ENCODE peak calls at places on chromosome 15, in eight cellular contexts. One of them, this sample, is unnamed.
A peak's percentile ranks its signal among the peaks of the same experiment; 100 is the strongest.

GRCh38 chr15:24862726-24863521 is 91.9 kb upstream of the SNRPN start:
- DNase-seq in T-helper 9 cell: no peak
- DNase-seq in activated CD4-positive, alpha-beta memory T cell treated with anti-CD3 and anti-CD28 coated beads for 36 hours: no peak
- DNase-seq in PC-9: no peak
- DNase-seq in H7: no peak
- DNase-seq in stomach: no peak
- DNase-seq in germinal center: no peak
- DNase-seq in WERI-Rb-1: no peak
- DNase-seq in this sample: no peak

GRCh38 chr15:99452010-99452409 is 113.8 kb upstream of the MEF2A start:
- DNase-seq in T-helper 9 cell: no peak
- DNase-seq in activated CD4-positive, alpha-beta memory T cell treated with anti-CD3 and anti-CD28 coated beads for 36 hours: no peak
- DNase-seq in PC-9: no peak
- DNase-seq in H7: peak; percentile 18
- DNase-seq in stomach: no peak
- DNase-seq in germinal center: no peak
- DNase-seq in WERI-Rb-1: no peak
- DNase-seq in this sample: no peak

GRCh38 chr15:66875588-66876422 is 173.8 kb downstream of the SMAD6 start:
- DNase-seq in T-helper 9 cell: no peak
- DNase-seq in activated CD4-positive, alpha-beta memory T cell treated with anti-CD3 and anti-CD28 coated beads for 36 hours: no peak
- DNase-seq in PC-9: no peak
- DNase-seq in H7: no peak
- DNase-seq in stomach: no peak
- DNase-seq in germinal center: no peak
- DNase-seq in WERI-Rb-1: no peak
- DNase-seq in this sample: no peak

GRCh38 chr15:33234019-33234418 is 39.5 kb upstream of the FMN1 start:
- DNase-seq in T-helper 9 cell: no peak
- DNase-seq in activated CD4-positive, alpha-beta memory T cell treated with anti-CD3 and anti-CD28 coated beads for 36 hours: no peak
- DNase-seq in PC-9: peak; percentile 46
- DNase-seq in H7: no peak
- DNase-seq in stomach: no peak
- DNase-seq in germinal center: no peak
- DNase-seq in WERI-Rb-1: peak; percentile 18
- DNase-seq in this sample: no peak

GRCh38 chr15:62307551-62307950 is 142.5 kb upstream of the C2CD4B start:
- DNase-seq in T-helper 9 cell: no peak
- DNase-seq in activated CD4-positive, alpha-beta memory T cell treated with anti-CD3 and anti-CD28 coated beads for 36 hours: no peak
- DNase-seq in PC-9: no peak
- DNase-seq in H7: no peak
- DNase-seq in stomach: no peak
- DNase-seq in germinal center: no peak
- DNase-seq in WERI-Rb-1: no peak
- DNase-seq in this sample: no peak

GRCh38 chr15:74133071-74133702 is 2.8 kb downstream of the ISLR2 start:
- DNase-seq in T-helper 9 cell: no peak
- DNase-seq in activated CD4-positive, alpha-beta memory T cell treated with anti-CD3 and anti-CD28 coated beads for 36 hours: peak; percentile 31
- DNase-seq in PC-9: no peak
- DNase-seq in H7: peak; percentile 75
- DNase-seq in stomach: no peak
- DNase-seq in germinal center: no peak
- DNase-seq in WERI-Rb-1: no peak
- DNase-seq in this sample: no peak

GRCh38 chr15:50107591-50108408 is 11.2 kb downstream of the ATP8B4 start:
- DNase-seq in T-helper 9 cell: no peak
- DNase-seq in activated CD4-positive, alpha-beta memory T cell treated with anti-CD3 and anti-CD28 coated beads for 36 hours: peak; percentile 65
- DNase-seq in PC-9: no peak
- DNase-seq in H7: no peak
- DNase-seq in stomach: peak; percentile 28
- DNase-seq in germinal center: no peak
- DNase-seq in WERI-Rb-1: no peak
- DNase-seq in this sample: no peak

GRCh38 chr15:38440353-38441129 is 13.4 kb upstream of the FAM98B start:
- DNase-seq in T-helper 9 cell: peak; percentile 12
- DNase-seq in activated CD4-positive, alpha-beta memory T cell treated with anti-CD3 and anti-CD28 coated beads for 36 hours: peak; percentile 60
- DNase-seq in PC-9: peak; percentile 66
- DNase-seq in H7: peak; percentile 30
- DNase-seq in stomach: peak; percentile 49
- DNase-seq in germinal center: peak; percentile 48
- DNase-seq in WERI-Rb-1: peak; percentile 59
- DNase-seq in this sample: no peak

GRCh38 chr15:90901799-90902655 is 1.1 kb upstream of the MAN2A2 start:
- DNase-seq in T-helper 9 cell: peak; percentile 54
- DNase-seq in activated CD4-positive, alpha-beta memory T cell treated with anti-CD3 and anti-CD28 coated beads for 36 hours: peak; percentile 82
- DNase-seq in PC-9: peak; percentile 60
- DNase-seq in H7: peak; percentile 99
- DNase-seq in stomach: peak; percentile 81
- DNase-seq in germinal center: peak; percentile 91
- DNase-seq in WERI-Rb-1: peak; percentile 65
- DNase-seq in this sample: no peak

GRCh38 chr15:90241343-90242192 is 7.6 kb downstream of the GDPGP1 start:
- DNase-seq in T-helper 9 cell: no peak
- DNase-seq in activated CD4-positive, alpha-beta memory T cell treated with anti-CD3 and anti-CD28 coated beads for 36 hours: no peak
- DNase-seq in PC-9: no peak
- DNase-seq in H7: peak; percentile 27
- DNase-seq in stomach: no peak
- DNase-seq in germinal center: no peak
- DNase-seq in WERI-Rb-1: peak; percentile 82
- DNase-seq in this sample: no peak

GRCh38 chr15:94610069-94610863 is 378.9 kb downstream of the MCTP2 start:
- DNase-seq in T-helper 9 cell: no peak
- DNase-seq in activated CD4-positive, alpha-beta memory T cell treated with anti-CD3 and anti-CD28 coated beads for 36 hours: no peak
- DNase-seq in PC-9: no peak
- DNase-seq in H7: no peak
- DNase-seq in stomach: no peak
- DNase-seq in germinal center: no peak
- DNase-seq in WERI-Rb-1: no peak
- DNase-seq in this sample: no peak

GRCh38 chr15:49421991-49422390 is 1.1 kb upstream of the FGF7 start:
- DNase-seq in T-helper 9 cell: peak; percentile 2
- DNase-seq in activated CD4-positive, alpha-beta memory T cell treated with anti-CD3 and anti-CD28 coated beads for 36 hours: peak; percentile 27
- DNase-seq in PC-9: no peak
- DNase-seq in H7: peak; percentile 5
- DNase-seq in stomach: peak; percentile 31
- DNase-seq in germinal center: peak; percentile 6
- DNase-seq in WERI-Rb-1: peak; percentile 29
- DNase-seq in this sample: no peak

GRCh38 chr15:66931768-66932633 is 133.4 kb upstream of the SMAD3 start:
- DNase-seq in T-helper 9 cell: no peak
- DNase-seq in activated CD4-positive, alpha-beta memory T cell treated with anti-CD3 and anti-CD28 coated beads for 36 hours: no peak
- DNase-seq in PC-9: peak; percentile 91
- DNase-seq in H7: no peak
- DNase-seq in stomach: peak; percentile 44
- DNase-seq in germinal center: no peak
- DNase-seq in WERI-Rb-1: no peak
- DNase-seq in this sample: no peak

GRCh38 chr15:99435138-99435695 is 130.6 kb upstream of the MEF2A start:
- DNase-seq in T-helper 9 cell: no peak
- DNase-seq in activated CD4-positive, alpha-beta memory T cell treated with anti-CD3 and anti-CD28 coated beads for 36 hours: no peak
- DNase-seq in PC-9: peak; percentile 77
- DNase-seq in H7: no peak
- DNase-seq in stomach: peak; percentile 79
- DNase-seq in germinal center: no peak
- DNase-seq in WERI-Rb-1: peak; percentile 6
- DNase-seq in this sample: no peak

GRCh38 chr15:59676565-59676964 is 12.6 kb downstream of the BNIP2 start:
- DNase-seq in T-helper 9 cell: no peak
- DNase-seq in activated CD4-positive, alpha-beta memory T cell treated with anti-CD3 and anti-CD28 coated beads for 36 hours: no peak
- DNase-seq in PC-9: no peak
- DNase-seq in H7: no peak
- DNase-seq in stomach: no peak
- DNase-seq in germinal center: no peak
- DNase-seq in WERI-Rb-1: no peak
- DNase-seq in this sample: no peak

GRCh38 chr15:80527406-80527805 is 123.2 kb downstream of the ARNT2 start:
- DNase-seq in T-helper 9 cell: no peak
- DNase-seq in activated CD4-positive, alpha-beta memory T cell treated with anti-CD3 and anti-CD28 coated beads for 36 hours: no peak
- DNase-seq in PC-9: no peak
- DNase-seq in H7: no peak
- DNase-seq in stomach: no peak
- DNase-seq in germinal center: no peak
- DNase-seq in WERI-Rb-1: no peak
- DNase-seq in this sample: no peak

GRCh38 chr15:85886345-85886935 is 91.7 kb upstream of the KLHL25 start:
- DNase-seq in T-helper 9 cell: no peak
- DNase-seq in activated CD4-positive, alpha-beta memory T cell treated with anti-CD3 and anti-CD28 coated beads for 36 hours: no peak
- DNase-seq in PC-9: no peak
- DNase-seq in H7: no peak
- DNase-seq in stomach: no peak
- DNase-seq in germinal center: no peak
- DNase-seq in WERI-Rb-1: no peak
- DNase-seq in this sample: no peak

GRCh38 chr15:58273104-58273503 is 134.9 kb downstream of the AQP9 start:
- DNase-seq in T-helper 9 cell: no peak
- DNase-seq in activated CD4-positive, alpha-beta memory T cell treated with anti-CD3 and anti-CD28 coated beads for 36 hours: no peak
- DNase-seq in PC-9: no peak
- DNase-seq in H7: no peak
- DNase-seq in stomach: no peak
- DNase-seq in germinal center: no peak
- DNase-seq in WERI-Rb-1: no peak
- DNase-seq in this sample: no peak

GRCh38 chr15:75024102-75024636 is 779 bp downstream of the PPCDC start:
- DNase-seq in T-helper 9 cell: no peak
- DNase-seq in activated CD4-positive, alpha-beta memory T cell treated with anti-CD3 and anti-CD28 coated beads for 36 hours: peak; percentile 20
- DNase-seq in PC-9: no peak
- DNase-seq in H7: peak; percentile 59
- DNase-seq in stomach: no peak
- DNase-seq in germinal center: peak; percentile 38
- DNase-seq in WERI-Rb-1: no peak
- DNase-seq in this sample: no peak

GRCh38 chr15:91182096-91182495 is 82.0 kb downstream of the SV2B start:
- DNase-seq in T-helper 9 cell: no peak
- DNase-seq in activated CD4-positive, alpha-beta memory T cell treated with anti-CD3 and anti-CD28 coated beads for 36 hours: no peak
- DNase-seq in PC-9: no peak
- DNase-seq in H7: no peak
- DNase-seq in stomach: no peak
- DNase-seq in germinal center: no peak
- DNase-seq in WERI-Rb-1: no peak
- DNase-seq in this sample: no peak

GRCh38 chr15:41683955-41684354 is 23.8 kb downstream of the MGA start:
- DNase-seq in T-helper 9 cell: no peak
- DNase-seq in activated CD4-positive, alpha-beta memory T cell treated with anti-CD3 and anti-CD28 coated beads for 36 hours: no peak
- DNase-seq in PC-9: no peak
- DNase-seq in H7: no peak
- DNase-seq in stomach: no peak
- DNase-seq in germinal center: no peak
- DNase-seq in WERI-Rb-1: no peak
- DNase-seq in this sample: no peak

GRCh38 chr15:75348563-75349350 is 1.9 kb downstream of the NEIL1 start:
- DNase-seq in T-helper 9 cell: no peak
- DNase-seq in activated CD4-positive, alpha-beta memory T cell treated with anti-CD3 and anti-CD28 coated beads for 36 hours: no peak
- DNase-seq in PC-9: no peak
- DNase-seq in H7: peak; percentile 82
- DNase-seq in stomach: peak; percentile 40
- DNase-seq in germinal center: no peak
- DNase-seq in WERI-Rb-1: peak; percentile 26
- DNase-seq in this sample: no peak

GRCh38 chr15:55742927-55743614 is at the start of gene PRTG:
- DNase-seq in T-helper 9 cell: no peak
- DNase-seq in activated CD4-positive, alpha-beta memory T cell treated with anti-CD3 and anti-CD28 coated beads for 36 hours: no peak
- DNase-seq in PC-9: peak; percentile 43
- DNase-seq in H7: peak; percentile 89
- DNase-seq in stomach: peak; percentile 65
- DNase-seq in germinal center: no peak
- DNase-seq in WERI-Rb-1: peak; percentile 82
- DNase-seq in this sample: no peak

GRCh38 chr15:82849556-82850241 is 40.3 kb downstream of the WHAMM start:
- DNase-seq in T-helper 9 cell: peak; percentile 15
- DNase-seq in activated CD4-positive, alpha-beta memory T cell treated with anti-CD3 and anti-CD28 coated beads for 36 hours: peak; percentile 64
- DNase-seq in PC-9: peak; percentile 46
- DNase-seq in H7: peak; percentile 91
- DNase-seq in stomach: peak; percentile 79
- DNase-seq in germinal center: peak; percentile 70
- DNase-seq in WERI-Rb-1: peak; percentile 90
- DNase-seq in this sample: no peak